ENCODE peak calls at places on chromosomes 11 and 22, in ten cellular contexts. M, S, Q, F, C, K, L, T, B and E are unnamed samples.

GRCh38 chr11:104529916-104530315 is 366.0 kb upstream of the PDGFD start:
- DNase-seq in M (no peak), S (no peak), Q (no peak), F (no peak), C (no peak), K (no peak), L (no peak), T (no peak), B (no peak), E (no peak)

GRCh38 chr22:17366830-17367229 is 2.4 kb upstream of the CECR2 start:
- DNase-seq in M (peak), S (peak), Q (no peak), F (no peak), C (no peak), K (no peak), L (no peak), T (no peak), B (no peak), E (no peak)

GRCh38 chr11:119062779-119063178 is 4.8 kb upstream of the VPS11 start:
- DNase-seq in M (peak), S (no peak), Q (peak), F (peak), C (peak), K (no peak), L (no peak), T (peak), B (peak), E (no peak)

GRCh38 chr22:37316405-37316804 is 34.1 kb downstream of the CYTH4 start:
- DNase-seq in M (no peak), S (no peak), Q (no peak), F (no peak), C (no peak), K (no peak), L (no peak), T (no peak), B (no peak), E (no peak)

GRCh38 chr11:119421941-119422504 is 949 bp downstream of the THY1 start:
- DNase-seq in M (no peak), S (no peak), Q (no peak), F (no peak), C (peak), K (no peak), L (no peak), T (no peak), B (peak), E (no peak)

GRCh38 chr11:122717264-122717867 is 61.8 kb downstream of the UBASH3B start:
- DNase-seq in M (no peak), S (no peak), Q (no peak), F (no peak), C (no peak), K (no peak), L (no peak), T (no peak), B (no peak), E (no peak)

GRCh38 chr11:75103380-75104026 is 6.8 kb upstream of the OR2AT4 start:
- DNase-seq in M (peak), S (no peak), Q (peak), F (no peak), C (peak), K (no peak), L (no peak), T (peak), B (peak), E (no peak)

GRCh38 chr11:46348986-46349401 is 1.7 kb downstream of the DGKZ start:
- DNase-seq in M (no peak), S (no peak), Q (no peak), F (no peak), C (no peak), K (no peak), L (no peak), T (no peak), B (no peak), E (no peak)

GRCh38 chr11:43904737-43905515 is 24.3 kb downstream of the ALKBH3 start:
- DNase-seq in M (peak), S (no peak), Q (no peak), F (no peak), C (peak), K (no peak), L (no peak), T (peak), B (peak), E (no peak)

GRCh38 chr11:72179049-72179803 is 12.7 kb upstream of the FOLR1 start:
- DNase-seq in M (no peak), S (no peak), Q (peak), F (no peak), C (no peak), K (no peak), L (no peak), T (no peak), B (no peak), E (no peak)

GRCh38 chr11:65576867-65577755 is 1.3 kb downstream of the EHBP1L1 start:
- DNase-seq in M (no peak), S (peak), Q (peak), F (peak), C (peak), K (no peak), L (peak), T (peak), B (peak), E (no peak)

GRCh38 chr11:131246589-131247164 is 123.7 kb upstream of the NTM start:
- DNase-seq in M (no peak), S (peak), Q (peak), F (no peak), C (no peak), K (no peak), L (no peak), T (no peak), B (no peak), E (peak)

GRCh38 chr11:132028380-132029240 is 658.2 kb downstream of the NTM start:
- DNase-seq in M (peak), S (peak), Q (peak), F (no peak), C (peak), K (no peak), L (no peak), T (peak), B (no peak), E (peak)

GRCh38 chr11:130528301-130528651 is 79.8 kb downstream of the ADAMTS15 start:
- DNase-seq in M (peak), S (no peak), Q (peak), F (no peak), C (peak), K (no peak), L (no peak), T (no peak), B (peak), E (no peak)

GRCh38 chr11:79050784-79051183 is 390.0 kb downstream of the TENM4 start:
- DNase-seq in M (no peak), S (peak), Q (no peak), F (no peak), C (peak), K (no peak), L (no peak), T (no peak), B (no peak), E (no peak)

GRCh38 chr22:22871536-22872278 is 15.9 kb upstream of the IGLL5 start:
- DNase-seq in M (no peak), S (no peak), Q (no peak), F (no peak), C (no peak), K (no peak), L (no peak), T (no peak), B (no peak), E (no peak)

GRCh38 chr22:22866381-22867111 is 21.1 kb upstream of the IGLL5 start:
- DNase-seq in M (no peak), S (no peak), Q (peak), F (no peak), C (no peak), K (no peak), L (no peak), T (no peak), B (no peak), E (no peak)

GRCh38 chr22:22867996-22868715 is 19.5 kb upstream of the IGLL5 start:
- DNase-seq in M (no peak), S (no peak), Q (no peak), F (no peak), C (no peak), K (no peak), L (no peak), T (no peak), B (no peak), E (no peak)

GRCh38 chr22:22872722-22873708 is 14.6 kb upstream of the IGLL5 start:
- DNase-seq in M (no peak), S (no peak), Q (no peak), F (no peak), C (no peak), K (no peak), L (no peak), T (no peak), B (no peak), E (no peak)

DNA sequence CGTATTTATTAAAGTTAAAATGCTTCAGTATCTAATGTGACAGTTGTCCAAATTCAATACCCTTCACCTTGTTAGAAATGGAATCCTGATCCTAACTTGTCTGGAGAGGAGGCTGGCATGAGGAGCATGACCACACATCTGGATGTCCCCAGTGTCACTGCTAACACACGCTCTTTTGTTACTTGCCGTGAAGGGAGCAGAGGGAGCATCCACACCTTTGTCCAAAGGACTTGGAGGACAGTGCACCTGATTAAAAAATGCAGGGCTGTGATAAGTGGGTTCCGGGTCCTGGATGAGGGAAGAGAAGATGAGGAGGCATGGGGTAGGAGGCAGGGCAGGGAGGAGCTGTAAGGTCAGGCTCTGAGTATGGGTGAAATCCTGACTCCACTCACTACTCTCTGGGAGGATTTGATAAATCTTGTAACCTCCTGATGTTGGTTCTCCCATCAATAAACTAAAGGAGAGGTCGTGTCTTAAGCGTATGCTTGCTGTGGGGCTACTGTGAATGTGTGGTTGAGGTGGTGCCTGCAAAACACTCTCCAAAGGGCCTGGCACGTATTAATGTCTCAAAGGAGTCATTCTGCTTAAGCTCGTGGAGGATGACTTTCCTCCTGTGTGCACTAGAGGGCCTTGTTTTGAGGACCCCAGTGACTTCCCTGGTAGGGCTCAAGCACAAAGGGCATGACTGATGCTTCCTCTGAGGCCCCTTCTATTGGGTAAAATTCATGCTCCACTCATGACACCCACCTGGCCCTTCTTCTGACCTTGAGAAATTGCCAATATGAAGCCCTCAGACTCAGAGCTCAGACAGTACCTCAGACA is 16.8 kb upstream of the IGLL5 start:
- DNase-seq in M (peak), S (no peak), Q (peak), F (no peak), C (no peak), K (no peak), L (no peak), T (no peak), B (no peak), E (no peak)
- TF ChIP-seq CTCF in M (peak), S (no peak), Q (no peak), F (no peak), C (peak), K (peak), L (no peak), T (no peak), B (no peak), E (no peak)

GRCh38 chr11:12680940-12681258 is 6.7 kb downstream of the TEAD1 start:
- DNase-seq in M (no peak), S (no peak), Q (no peak), F (no peak), C (no peak), K (no peak), L (no peak), T (no peak), B (no peak), E (no peak)

GRCh38 chr11:12679471-12679870 is 5.2 kb downstream of the TEAD1 start:
- DNase-seq in M (no peak), S (no peak), Q (no peak), F (no peak), C (no peak), K (no peak), L (no peak), T (peak), B (no peak), E (no peak)

GRCh38 chr11:12678991-12679390 is 4.8 kb downstream of the TEAD1 start:
- DNase-seq in M (no peak), S (no peak), Q (no peak), F (no peak), C (no peak), K (no peak), L (no peak), T (peak), B (no peak), E (no peak)

GRCh38 chr11:12681462-12681861 is 7.2 kb downstream of the TEAD1 start:
- DNase-seq in M (no peak), S (no peak), Q (no peak), F (no peak), C (no peak), K (no peak), L (no peak), T (no peak), B (no peak), E (no peak)

GRCh38 chr11:12680246-12680939 is 6.2 kb downstream of the TEAD1 start:
- DNase-seq in M (peak), S (peak), Q (peak), F (peak), C (peak), K (peak), L (peak), T (peak), B (peak), E (no peak)
- H3K4me3 ChIP-seq in M (peak), S (peak), Q (peak), F (no peak), C (no peak), K (no peak), L (no peak), T (peak), B (peak), E (no peak)

GRCh38 chr11:67506426-67507032 is 1.4 kb upstream of the PITPNM1 start:
- DNase-seq in M (no peak), S (no peak), Q (no peak), F (peak), C (no peak), K (no peak), L (peak), T (no peak), B (no peak), E (no peak)
- TF ChIP-seq CTCF in M (no peak), S (peak), Q (peak), F (no peak), C (no peak), K (no peak), L (no peak), T (no peak), B (no peak), E (no peak)

DNA sequence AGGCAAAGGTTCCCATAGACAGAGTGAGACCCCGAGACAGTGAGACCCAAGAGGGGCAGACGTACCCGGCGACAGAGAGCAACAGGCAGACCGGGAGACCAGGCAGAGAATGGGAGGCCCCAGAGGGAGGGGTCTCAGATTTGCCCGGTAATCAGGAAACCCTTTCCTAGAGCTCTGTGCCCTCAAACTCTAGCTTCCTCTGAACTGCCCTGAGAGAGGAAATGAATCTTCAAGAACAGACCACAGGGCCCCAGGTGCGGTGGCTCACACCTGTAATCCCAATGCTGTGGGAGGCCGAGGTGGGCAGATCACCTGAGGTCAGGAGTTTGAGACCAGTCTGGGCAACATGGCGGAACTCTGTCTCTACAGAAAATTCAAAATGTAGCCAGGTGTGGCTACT is 47.7 kb downstream of the RPUSD4 start:
- DNase-seq in M (no peak), S (no peak), Q (no peak), F (no peak), C (no peak), K (no peak), L (no peak), T (no peak), B (no peak), E (no peak)
- H3K4me3 ChIP-seq in M (no peak), S (no peak), Q (no peak), F (no peak), C (no peak), K (no peak), L (no peak), T (no peak), B (no peak), E (no peak)